ENCODE peak calls at places on chromosomes 16 and 17, in four cellular contexts. C is body of pancreas, A is HFF-Myc, L is fibroblast of mammary gland. D is an unnamed sample.
A peak's percentile ranks its signal among the peaks of the same experiment; 100 is the strongest.

GRCh38 chr16:64147941-64148340 is 973.9 kb downstream of the CDH11 start:
- DNase-seq in C (no peak), A (no peak), L (no peak), D (no peak)

GRCh38 chr16:88633684-88634140 is 4.7 kb upstream of the IL17C start:
- DNase-seq in A (no peak), L (peak; percentile 36), C (no peak), D (peak; percentile 51)

GRCh38 chr17:5381542-5381941 is 37.9 kb downstream of the NUP88 start:
- DNase-seq in L (peak; percentile 78), A (no peak), C (no peak), D (no peak)

GRCh38 chr17:56112086-56112485 is 41.2 kb upstream of the ANKFN1 start:
- DNase-seq in L (peak; percentile 87), A (no peak), C (no peak), D (no peak)

GRCh38 chr17:39772987-39773664 is 35.4 kb downstream of the GRB7 start:
- DNase-seq in A (no peak), C (no peak), L (no peak), D (no peak)

GRCh38 chr17:73820686-73821448 is 176.6 kb upstream of the SDK2 start:
- DNase-seq in L (peak; percentile 92), C (no peak), A (peak; percentile 32), D (no peak)

GRCh38 chr16:73949574-73950348 is 346.9 kb upstream of the PSMD7 start:
- DNase-seq in A (peak; percentile 97), C (peak; percentile 41), L (peak; percentile 91), D (peak; percentile 16)

GRCh38 chr17:4947411-4948165 is 742 bp downstream of the PFN1 start:
- DNase-seq in L (peak; percentile 39), C (peak; percentile 45), A (no peak), D (no peak)

GRCh38 chr16:49580751-49581303 is 207.2 kb downstream of the C16orf78 start:
- DNase-seq in L (no peak), C (no peak), A (no peak), D (no peak)

GRCh38 chr16:49461517-49461951 is 87.9 kb downstream of the C16orf78 start:
- DNase-seq in L (no peak), A (no peak), C (no peak), D (no peak)

GRCh38 chr16:31718998-31719397 is 154.6 kb upstream of the ZNF267 start:
- DNase-seq in L (no peak), A (no peak), C (no peak), D (no peak)

DNA sequence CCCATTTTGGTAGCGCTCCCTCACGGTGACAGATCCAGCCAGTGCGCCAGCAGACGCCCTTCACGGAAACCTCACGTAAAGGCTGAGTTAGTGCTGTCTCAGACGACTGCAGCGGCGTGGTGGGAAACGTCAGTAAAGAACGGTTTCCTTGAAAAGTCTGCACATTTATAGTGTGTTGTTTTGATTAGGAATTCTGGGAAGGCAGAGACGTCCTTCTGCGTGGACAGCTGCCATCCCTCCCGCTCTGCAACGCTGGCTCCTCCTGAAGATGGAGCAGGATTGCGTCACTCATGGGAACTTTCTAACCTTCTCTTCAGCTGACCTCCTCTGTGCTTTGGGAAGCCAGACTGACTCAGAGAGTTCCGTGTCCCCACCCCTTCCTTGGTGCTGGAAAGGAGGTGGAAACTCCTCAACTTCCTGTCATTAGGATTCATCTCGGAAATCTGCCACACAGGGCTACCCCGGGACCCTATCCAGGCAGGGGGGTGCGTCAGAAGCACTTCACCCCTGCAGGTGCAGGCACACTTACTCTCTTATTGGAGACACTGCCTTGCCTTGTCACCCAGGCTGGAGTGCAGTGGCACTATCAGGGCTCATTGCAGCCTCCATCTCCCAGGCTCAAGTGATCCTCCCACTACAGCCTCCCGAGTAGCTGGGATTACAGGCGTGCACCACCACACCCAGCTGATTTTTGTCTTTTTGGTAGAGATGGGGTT is 24.3 kb upstream of the CRISPLD2 start:
- DNase-seq in L (peak; percentile 100), C (peak; percentile 52), A (peak; percentile 69), D (peak; percentile 56)
- H3K4me3 ChIP-seq in L (peak overlapping the region; percentile 9), C (no peak overlapping the region), A (no peak overlapping the region), D (no peak overlapping the region)

DNA sequence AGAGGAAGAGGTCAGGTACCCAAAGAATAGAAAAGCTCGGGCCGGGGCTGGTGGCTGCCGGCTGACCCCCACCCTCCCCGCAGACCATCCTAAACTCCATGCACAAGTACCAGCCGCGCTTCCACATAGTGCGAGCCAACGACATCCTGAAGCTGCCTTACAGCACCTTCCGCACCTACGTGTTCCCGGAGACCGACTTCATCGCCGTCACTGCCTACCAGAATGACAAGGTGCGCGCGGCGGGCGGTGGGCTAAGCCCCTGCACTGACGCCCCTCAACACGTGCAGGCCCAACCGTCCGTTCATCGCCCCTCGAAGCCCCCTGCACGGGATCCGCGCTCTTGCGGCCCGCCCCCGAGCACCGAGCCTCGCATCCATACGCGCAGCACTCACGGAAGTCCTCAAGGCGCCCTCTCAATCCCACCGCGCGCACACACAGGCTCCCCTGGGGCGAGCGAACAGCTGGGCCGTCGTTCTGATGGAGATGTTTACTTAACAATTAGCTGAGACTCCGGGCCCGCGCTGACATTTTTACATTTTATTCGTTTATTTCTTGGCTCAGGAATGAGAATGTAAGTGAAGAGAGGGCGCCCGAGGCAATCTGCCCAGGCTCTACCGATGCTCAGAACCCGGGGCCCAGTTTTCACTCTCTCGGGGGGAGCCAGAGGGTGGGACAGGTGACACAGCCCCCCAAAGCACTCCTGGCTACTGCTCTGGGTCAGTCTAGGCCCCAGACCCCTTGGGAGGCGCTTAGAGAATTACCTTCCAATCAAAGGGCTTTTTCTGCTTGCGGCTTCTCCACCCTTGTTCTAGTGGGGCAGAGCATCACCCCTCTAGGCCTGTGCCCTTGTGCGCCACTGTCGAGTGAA is 3.6 kb downstream of the TBX2 start:
- DNase-seq in L (no peak), C (no peak), A (no peak), D (no peak)
- H3K4me3 ChIP-seq in L (peak overlapping the region; percentile 86), C (no peak overlapping the region), A (peak overlapping the region; percentile 60), D (no peak overlapping the region)

GRCh38 chr17:50572541-50572940 is 12.0 kb downstream of the CACNA1G start:
- DNase-seq in L (no peak), C (no peak), A (no peak), D (no peak)

GRCh38 chr17:50570516-50570915 is 10.0 kb downstream of the CACNA1G start:
- DNase-seq in A (no peak), L (no peak), C (no peak), D (no peak)

GRCh38 chr17:50571681-50572080 is 11.2 kb downstream of the CACNA1G start:
- DNase-seq in L (no peak), A (no peak), C (no peak), D (no peak)

GRCh38 chr17:50568659-50569058 is 8.1 kb downstream of the CACNA1G start:
- DNase-seq in A (no peak), L (no peak), C (no peak), D (no peak)

GRCh38 chr17:50569592-50569991 is 9.1 kb downstream of the CACNA1G start:
- DNase-seq in A (no peak), C (no peak), L (no peak), D (no peak)
- H3K4me3 ChIP-seq in A (no peak overlapping the region), C (no peak overlapping the region), L (no peak overlapping the region), D (no peak overlapping the region)

GRCh38 chr16:75017670-75018525 is 19.1 kb downstream of the ZNRF1 start:
- DNase-seq in A (no peak), C (no peak), L (no peak), D (no peak)
- H3K4me3 ChIP-seq in A (no peak overlapping the region), C (no peak overlapping the region), L (no peak overlapping the region), D (no peak overlapping the region)